ENCODE peak calls at places on chromosomes 3 and 15, in ten cellular contexts. B is prostate gland; D is heart right ventricle; H is dorsolateral prefrontal cortex; X is kidney; L is Peyer's patch; I is lung; P is CD8-positive, alpha-beta memory T cell; Y is A549; G is lower lobe of right lung. Z is an unnamed sample.

GRCh38 chr15:35013370-35013769 is 25.3 kb upstream of the ZNF770 start:
- DNase-seq in B (no peak), D (no peak), H (no peak), X (no peak), L (no peak), I (no peak), P (no peak), Y (no peak), G (no peak), Z (no peak)

GRCh38 chr3:126989316-126990023 is 6.6 kb downstream of the PLXNA1 start:
- DNase-seq in B (no peak), D (no peak), H (no peak), X (no peak), L (no peak), I (no peak), P (no peak), Y (no peak), G (no peak), Z (no peak)

GRCh38 chr3:48501196-48501595 is 2.8 kb downstream of the SHISA5 start:
- DNase-seq in B (no peak), D (no peak), H (no peak), X (peak), L (no peak), I (no peak), P (no peak), Y (no peak), G (no peak), Z (no peak)

GRCh38 chr15:77034620-77035467 is 36.1 kb downstream of the TSPAN3 start:
- DNase-seq in B (no peak), D (peak), H (peak), X (peak), L (peak), I (no peak), P (peak), Y (no peak), G (peak), Z (no peak)

GRCh38 chr15:40894689-40895308 is 549 bp downstream of the VPS18 start:
- DNase-seq in B (peak), D (peak), H (no peak), X (peak), L (peak), I (peak), P (peak), Y (peak), G (peak), Z (peak)

GRCh38 chr3:46710671-46711295 is 6.9 kb downstream of the PRSS50 start:
- DNase-seq in B (no peak), D (peak), H (no peak), X (no peak), L (no peak), I (no peak), P (no peak), Y (no peak), G (peak), Z (no peak)

GRCh38 chr3:49785565-49786356 is 581 bp downstream of the IP6K1 start:
- DNase-seq in B (peak), D (no peak), H (peak), X (peak), L (peak), I (no peak), P (peak), Y (no peak), G (no peak), Z (no peak)

GRCh38 chr15:95944193-95944592 is 386.3 kb upstream of the NR2F2 start:
- DNase-seq in B (no peak), D (no peak), H (no peak), X (no peak), L (no peak), I (no peak), P (no peak), Y (no peak), G (no peak), Z (no peak)

GRCh38 chr15:78234515-78235040 is at the start of gene ACSBG1:
- DNase-seq in B (no peak), D (no peak), H (no peak), X (no peak), L (no peak), I (no peak), P (no peak), Y (no peak), G (no peak), Z (no peak)

GRCh38 chr15:38252481-38253311 is at the start of gene SPRED1:
- DNase-seq in B (peak), D (peak), H (peak), X (peak), L (peak), I (peak), P (peak), Y (no peak), G (peak), Z (peak)

GRCh38 chr15:59138243-59138642 is 33.3 kb downstream of the CCNB2 start:
- DNase-seq in B (peak), D (peak), H (no peak), X (no peak), L (peak), I (no peak), P (peak), Y (peak), G (peak), Z (no peak)

GRCh38 chr15:68373028-68373427 is 58.9 kb downstream of the ITGA11 start:
- DNase-seq in B (no peak), D (no peak), H (no peak), X (no peak), L (no peak), I (no peak), P (no peak), Y (no peak), G (no peak), Z (no peak)

GRCh38 chr3:73086071-73086494 is 24.6 kb downstream of the EBLN2 start:
- DNase-seq in B (peak), D (peak), H (no peak), X (no peak), L (peak), I (no peak), P (peak), Y (peak), G (no peak), Z (peak)

GRCh38 chr3:28978092-28978491 is 302.8 kb upstream of the RBMS3 start:
- DNase-seq in B (no peak), D (no peak), H (no peak), X (no peak), L (no peak), I (no peak), P (no peak), Y (no peak), G (no peak), Z (no peak)

GRCh38 chr3:128433630-128434185 is 33.0 kb downstream of the DNAJB8 start:
- DNase-seq in B (no peak), D (no peak), H (no peak), X (no peak), L (no peak), I (no peak), P (no peak), Y (no peak), G (no peak), Z (peak)

GRCh38 chr3:111984636-111985298 is 5.9 kb downstream of the ABHD10 start:
- DNase-seq in B (no peak), D (no peak), H (no peak), X (no peak), L (no peak), I (no peak), P (no peak), Y (no peak), G (no peak), Z (no peak)

GRCh38 chr15:80115021-80115420 is 37.8 kb upstream of the FAH start:
- DNase-seq in B (no peak), D (no peak), H (no peak), X (no peak), L (no peak), I (no peak), P (no peak), Y (no peak), G (no peak), Z (no peak)

GRCh38 chr15:51864408-51865056 is 35.1 kb downstream of the TMOD3 start:
- DNase-seq in B (no peak), D (no peak), H (no peak), X (no peak), L (no peak), I (no peak), P (no peak), Y (no peak), G (no peak), Z (no peak)

GRCh38 chr3:33884701-33885100 is 86.3 kb downstream of the PDCD6IP start:
- DNase-seq in B (no peak), D (no peak), H (no peak), X (no peak), L (no peak), I (no peak), P (no peak), Y (no peak), G (no peak), Z (no peak)

GRCh38 chr15:50144342-50145120 is 25.5 kb upstream of the ATP8B4 start:
- DNase-seq in B (no peak), D (no peak), H (no peak), X (no peak), L (no peak), I (no peak), P (no peak), Y (no peak), G (no peak), Z (no peak)

GRCh38 chr3:104987859-104988258 is 378.9 kb upstream of the ALCAM start:
- DNase-seq in B (no peak), D (no peak), H (no peak), X (no peak), L (no peak), I (no peak), P (no peak), Y (peak), G (no peak), Z (no peak)

GRCh38 chr3:190517696-190518095 is 3.8 kb downstream of the IL1RAP start:
- DNase-seq in B (no peak), D (no peak), H (no peak), X (no peak), L (no peak), I (no peak), P (no peak), Y (peak), G (no peak), Z (peak)

GRCh38 chr15:69719527-69719926 is 266.9 kb downstream of the RPLP1 start:
- DNase-seq in B (no peak), D (no peak), H (no peak), X (no peak), L (peak), I (no peak), P (peak), Y (no peak), G (peak), Z (no peak)

GRCh38 chr15:51367322-51367976 is 26.0 kb downstream of the GLDN start:
- DNase-seq in B (peak), D (no peak), H (no peak), X (no peak), L (no peak), I (no peak), P (no peak), Y (peak), G (no peak), Z (no peak)

GRCh38 chr3:121660356-121661171 is at the start of gene HCLS1:
- DNase-seq in B (peak), D (peak), H (peak), X (peak), L (peak), I (peak), P (peak), Y (no peak), G (peak), Z (no peak)

GRCh38 chr15:49675051-49675450 is 54.2 kb downstream of the DTWD1 start:
- DNase-seq in B (no peak), D (no peak), H (no peak), X (no peak), L (no peak), I (no peak), P (no peak), Y (peak), G (no peak), Z (no peak)

GRCh38 chr3:51471775-51472652 is 27.8 kb downstream of the DCAF1 start:
- DNase-seq in B (no peak), D (no peak), H (no peak), X (no peak), L (no peak), I (no peak), P (no peak), Y (no peak), G (no peak), Z (no peak)

GRCh38 chr3:52851348-52851747 is 16.5 kb upstream of the MUSTN1 start:
- DNase-seq in B (no peak), D (no peak), H (no peak), X (peak), L (no peak), I (no peak), P (peak), Y (peak), G (no peak), Z (peak)

GRCh38 chr3:172918165-172918564 is 167.6 kb downstream of the ECT2 start:
- DNase-seq in B (no peak), D (no peak), H (no peak), X (no peak), L (no peak), I (no peak), P (no peak), Y (no peak), G (no peak), Z (no peak)

GRCh38 chr15:50166216-50166615 is 15.8 kb upstream of the SLC27A2 start:
- DNase-seq in B (no peak), D (no peak), H (no peak), X (no peak), L (no peak), I (no peak), P (no peak), Y (peak), G (no peak), Z (peak)

GRCh38 chr3:186432189-186432588 is 70.2 kb upstream of the DGKG start:
- DNase-seq in B (no peak), D (no peak), H (no peak), X (no peak), L (no peak), I (no peak), P (no peak), Y (no peak), G (no peak), Z (no peak)

GRCh38 chr15:77059761-77060345 is 11.1 kb downstream of the TSPAN3 start:
- DNase-seq in B (no peak), D (no peak), H (no peak), X (no peak), L (no peak), I (no peak), P (no peak), Y (no peak), G (no peak), Z (no peak)

GRCh38 chr3:178513539-178514410 is 22.5 kb upstream of the KCNMB2 start:
- DNase-seq in B (no peak), D (no peak), H (no peak), X (no peak), L (no peak), I (no peak), P (no peak), Y (no peak), G (no peak), Z (no peak)

DNA sequence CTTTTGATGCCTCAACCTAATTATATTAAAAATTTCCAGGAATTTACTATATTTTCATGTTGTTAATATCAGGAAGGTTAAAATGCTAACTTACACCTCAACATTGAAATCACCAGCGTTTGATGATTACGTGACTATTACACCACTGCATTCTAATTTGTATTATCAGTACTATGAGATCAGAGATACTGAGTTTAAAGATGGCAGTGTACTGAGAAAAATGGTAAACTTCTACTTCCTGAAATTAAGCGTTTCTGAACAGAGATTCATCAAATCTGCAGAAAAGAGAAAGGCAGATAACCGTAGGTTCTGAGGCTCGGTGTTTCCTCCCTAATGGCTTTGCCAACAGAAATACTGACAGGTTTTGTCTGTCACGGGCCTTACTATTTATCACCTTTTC is 69.9 kb downstream of the CRTC3 start:
- DNase-seq in B (no peak), D (no peak), H (no peak), X (no peak), L (no peak), I (no peak), P (no peak), Y (no peak), G (no peak), Z (no peak)
- H3K27ac ChIP-seq in B (no peak), D (no peak), H (no peak), X (no peak), L (no peak), I (no peak), P (no peak), Y (no peak), G (no peak), Z (no peak)

DNA sequence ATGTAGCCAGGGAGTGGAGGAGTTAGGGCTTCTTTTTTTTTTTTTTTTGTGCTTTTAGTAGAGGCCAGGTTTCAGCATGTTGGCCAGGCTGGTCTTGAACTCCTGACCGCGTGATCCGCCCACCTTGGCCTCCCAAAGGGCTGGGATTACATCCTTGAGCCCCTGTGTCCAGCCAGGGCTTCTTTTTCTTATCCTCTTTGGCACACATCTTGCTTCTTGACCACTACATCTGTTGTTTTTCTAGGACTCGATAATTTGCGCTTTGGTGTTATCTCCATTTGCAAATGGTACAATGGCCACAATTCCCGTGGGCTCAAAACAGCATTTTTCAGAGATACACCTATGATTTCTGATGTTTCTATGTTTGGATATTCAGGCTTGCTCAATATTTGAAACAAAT is 4.2 kb downstream of the SKIL start:
- DNase-seq in B (no peak), D (no peak), H (no peak), X (no peak), L (no peak), I (no peak), P (no peak), Y (no peak), G (no peak), Z (no peak)
- H3K4me3 ChIP-seq in B (no peak), D (no peak), H (no peak), X (peak), L (no peak), I (no peak), P (no peak), Y (peak), G (no peak), Z (peak)

GRCh38 chr3:194974468-194975135 is 288.9 kb downstream of the FAM43A start:
- DNase-seq in B (no peak), D (no peak), H (no peak), X (no peak), L (no peak), I (no peak), P (no peak), Y (no peak), G (no peak), Z (no peak)
- H3K27ac ChIP-seq in B (no peak), D (no peak), H (no peak), X (no peak), L (no peak), I (no peak), P (no peak), Y (no peak), G (no peak), Z (no peak)

GRCh38 chr3:188884299-188885043 is 287.3 kb upstream of the TPRG1 start:
- DNase-seq in B (no peak), D (no peak), H (no peak), X (no peak), L (no peak), I (no peak), P (no peak), Y (no peak), G (no peak), Z (no peak)

GRCh38 chr3:188889070-188889491 is 282.7 kb upstream of the TPRG1 start:
- DNase-seq in B (no peak), D (no peak), H (no peak), X (no peak), L (no peak), I (no peak), P (no peak), Y (no peak), G (no peak), Z (no peak)

GRCh38 chr3:188890572-188891270 is 281.1 kb upstream of the TPRG1 start:
- DNase-seq in B (no peak), D (no peak), H (no peak), X (no peak), L (no peak), I (no peak), P (no peak), Y (no peak), G (no peak), Z (no peak)

GRCh38 chr3:188888321-188889056 is 283.3 kb upstream of the TPRG1 start:
- DNase-seq in B (no peak), D (no peak), H (peak), X (no peak), L (no peak), I (no peak), P (no peak), Y (no peak), G (no peak), Z (no peak)
- H3K4me3 ChIP-seq in B (no peak), D (no peak), H (no peak), X (no peak), L (no peak), I (no peak), P (no peak), Y (no peak), G (no peak), Z (no peak)

DNA sequence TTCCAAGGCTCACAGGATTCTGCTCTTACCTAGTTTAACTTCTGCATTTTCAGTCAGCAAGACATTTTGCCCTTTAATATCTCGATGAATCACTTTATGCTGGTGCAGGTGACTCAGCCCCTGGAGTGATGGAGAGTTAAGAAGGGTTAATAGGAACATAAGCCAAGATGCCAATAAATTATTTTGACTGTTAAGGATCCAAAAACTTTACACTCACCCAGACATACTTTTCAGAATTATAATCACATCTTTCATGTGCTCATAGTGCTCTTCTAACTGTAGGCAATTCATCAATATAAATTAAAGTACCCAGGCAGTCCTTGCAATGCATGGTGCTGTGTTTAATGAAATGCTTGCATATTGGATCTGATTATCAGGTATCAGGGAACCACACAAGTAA is 164.1 kb upstream of the SLC2A2 start:
- DNase-seq in B (no peak), D (no peak), H (no peak), X (no peak), L (no peak), I (no peak), P (no peak), Y (no peak), G (no peak), Z (peak)
- H3K27ac ChIP-seq in B (no peak), D (no peak), H (no peak), X (no peak), L (no peak), I (no peak), P (no peak), Y (peak), G (no peak), Z (peak)

DNA sequence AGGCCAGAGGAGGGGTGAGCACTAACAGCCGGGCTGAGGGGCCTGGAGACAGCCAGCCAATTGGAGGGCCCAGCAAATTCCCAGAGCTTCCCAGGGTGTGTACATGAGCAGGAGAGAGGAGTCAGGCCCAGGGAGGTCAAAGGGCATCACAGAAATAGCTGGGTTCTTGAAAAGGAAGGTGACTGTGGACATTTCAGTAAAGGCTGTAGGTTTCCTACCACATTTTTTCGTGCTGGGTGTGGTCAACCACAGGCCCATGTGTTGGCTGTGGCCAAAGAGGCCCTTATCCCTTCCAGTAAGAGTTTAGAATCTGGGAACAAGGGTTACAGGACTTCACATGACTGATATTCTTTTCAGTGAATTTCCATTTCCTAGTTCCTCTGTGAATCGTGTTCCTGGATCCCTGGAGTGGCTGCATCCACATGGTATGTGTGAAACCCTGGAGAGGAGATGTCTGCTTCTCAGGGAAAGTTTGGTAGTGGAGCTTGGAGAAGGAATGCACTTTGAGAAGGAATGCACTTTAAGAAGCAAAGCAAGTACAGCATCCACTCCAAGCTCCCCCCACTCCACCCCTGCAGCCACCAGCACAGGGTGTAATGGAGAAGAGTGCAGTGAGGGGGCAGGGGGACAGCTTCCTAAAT is 73.2 kb upstream of the HEG1 start:
- DNase-seq in B (no peak), D (no peak), H (no peak), X (no peak), L (no peak), I (peak), P (no peak), Y (no peak), G (peak), Z (peak)
- H3K4me3 ChIP-seq in B (no peak), D (no peak), H (no peak), X (no peak), L (no peak), I (no peak), P (no peak), Y (no peak), G (no peak), Z (no peak)